ENCODE peak calls at places on chromosomes 7 and 10, in ten cellular contexts. One of them, this sample, is unnamed.

GRCh38 chr10:14438057-14438456 is 107.3 kb upstream of the FRMD4A start:
- DNase-seq in nephron progenitor cell: no peak
- DNase-seq in mucosa of descending colon: no peak
- DNase-seq in neural crest cell: no peak
- DNase-seq in activated CD8-positive, alpha-beta memory T cell treated with anti-CD3 and anti-CD28 coated beads for 48 hours: no peak
- DNase-seq in stimulated activated CD4-positive, alpha-beta T cell treated with anti-CD3 and anti-CD28 coated beads, Interleukin-4, amount 100 ng/mL, for 24 hours: no peak
- DNase-seq in iPS-NIHi11: no peak
- DNase-seq in GM12891: no peak
- DNase-seq in T-helper 1 cell: no peak
- DNase-seq in Right ventricle myocardium superior: no peak
- DNase-seq in this sample: no peak

GRCh38 chr10:82251222-82251977 is 376.4 kb downstream of the NRG3 start:
- DNase-seq in mucosa of descending colon: no peak
- DNase-seq in stimulated activated CD4-positive, alpha-beta T cell treated with anti-CD3 and anti-CD28 coated beads, Interleukin-4, amount 100 ng/mL, for 24 hours: no peak
- DNase-seq in T-helper 1 cell: no peak
- DNase-seq in nephron progenitor cell: no peak
- DNase-seq in neural crest cell: no peak
- DNase-seq in Right ventricle myocardium superior: no peak
- DNase-seq in iPS-NIHi11: peak
- DNase-seq in activated CD8-positive, alpha-beta memory T cell treated with anti-CD3 and anti-CD28 coated beads for 48 hours: no peak
- DNase-seq in GM12891: no peak
- DNase-seq in this sample: no peak

GRCh38 chr7:105711726-105712402 is 130.6 kb upstream of the EFCAB10 start:
- DNase-seq in GM12891: no peak
- DNase-seq in Right ventricle myocardium superior: no peak
- DNase-seq in nephron progenitor cell: no peak
- DNase-seq in neural crest cell: no peak
- DNase-seq in mucosa of descending colon: no peak
- DNase-seq in T-helper 1 cell: no peak
- DNase-seq in activated CD8-positive, alpha-beta memory T cell treated with anti-CD3 and anti-CD28 coated beads for 48 hours: no peak
- DNase-seq in stimulated activated CD4-positive, alpha-beta T cell treated with anti-CD3 and anti-CD28 coated beads, Interleukin-4, amount 100 ng/mL, for 24 hours: no peak
- DNase-seq in iPS-NIHi11: no peak
- DNase-seq in this sample: no peak

GRCh38 chr10:42933454-42934340 is 143.2 kb upstream of the RET start:
- DNase-seq in stimulated activated CD4-positive, alpha-beta T cell treated with anti-CD3 and anti-CD28 coated beads, Interleukin-4, amount 100 ng/mL, for 24 hours: no peak
- DNase-seq in mucosa of descending colon: peak
- DNase-seq in GM12891: no peak
- DNase-seq in nephron progenitor cell: peak
- DNase-seq in neural crest cell: no peak
- DNase-seq in Right ventricle myocardium superior: no peak
- DNase-seq in T-helper 1 cell: peak
- DNase-seq in activated CD8-positive, alpha-beta memory T cell treated with anti-CD3 and anti-CD28 coated beads for 48 hours: no peak
- DNase-seq in iPS-NIHi11: peak
- DNase-seq in this sample: peak

GRCh38 chr10:66941491-66941890 is 15.7 kb downstream of the LRRTM3 start:
- DNase-seq in nephron progenitor cell: no peak
- DNase-seq in T-helper 1 cell: no peak
- DNase-seq in Right ventricle myocardium superior: no peak
- DNase-seq in activated CD8-positive, alpha-beta memory T cell treated with anti-CD3 and anti-CD28 coated beads for 48 hours: no peak
- DNase-seq in mucosa of descending colon: no peak
- DNase-seq in stimulated activated CD4-positive, alpha-beta T cell treated with anti-CD3 and anti-CD28 coated beads, Interleukin-4, amount 100 ng/mL, for 24 hours: no peak
- DNase-seq in iPS-NIHi11: no peak
- DNase-seq in neural crest cell: no peak
- DNase-seq in GM12891: no peak
- DNase-seq in this sample: no peak

GRCh38 chr7:54796150-54796549 is 37.1 kb upstream of the SEC61G start:
- DNase-seq in stimulated activated CD4-positive, alpha-beta T cell treated with anti-CD3 and anti-CD28 coated beads, Interleukin-4, amount 100 ng/mL, for 24 hours: no peak
- DNase-seq in Right ventricle myocardium superior: no peak
- DNase-seq in neural crest cell: no peak
- DNase-seq in T-helper 1 cell: no peak
- DNase-seq in nephron progenitor cell: no peak
- DNase-seq in activated CD8-positive, alpha-beta memory T cell treated with anti-CD3 and anti-CD28 coated beads for 48 hours: no peak
- DNase-seq in mucosa of descending colon: no peak
- DNase-seq in GM12891: no peak
- DNase-seq in iPS-NIHi11: no peak
- DNase-seq in this sample: no peak

GRCh38 chr7:103685646-103686418 is 239.8 kb upstream of the SLC26A5 start:
- DNase-seq in Right ventricle myocardium superior: no peak
- DNase-seq in nephron progenitor cell: no peak
- DNase-seq in neural crest cell: no peak
- DNase-seq in stimulated activated CD4-positive, alpha-beta T cell treated with anti-CD3 and anti-CD28 coated beads, Interleukin-4, amount 100 ng/mL, for 24 hours: no peak
- DNase-seq in T-helper 1 cell: no peak
- DNase-seq in GM12891: no peak
- DNase-seq in mucosa of descending colon: no peak
- DNase-seq in activated CD8-positive, alpha-beta memory T cell treated with anti-CD3 and anti-CD28 coated beads for 48 hours: no peak
- DNase-seq in iPS-NIHi11: no peak
- DNase-seq in this sample: no peak

GRCh38 chr10:35056686-35057085 is 33.5 kb downstream of the CUL2 start:
- DNase-seq in GM12891: no peak
- DNase-seq in iPS-NIHi11: no peak
- DNase-seq in Right ventricle myocardium superior: no peak
- DNase-seq in mucosa of descending colon: no peak
- DNase-seq in activated CD8-positive, alpha-beta memory T cell treated with anti-CD3 and anti-CD28 coated beads for 48 hours: no peak
- DNase-seq in T-helper 1 cell: no peak
- DNase-seq in stimulated activated CD4-positive, alpha-beta T cell treated with anti-CD3 and anti-CD28 coated beads, Interleukin-4, amount 100 ng/mL, for 24 hours: no peak
- DNase-seq in nephron progenitor cell: no peak
- DNase-seq in neural crest cell: no peak
- DNase-seq in this sample: no peak

GRCh38 chr7:31890198-31890597 is 180.0 kb downstream of the PDE1C start:
- DNase-seq in nephron progenitor cell: no peak
- DNase-seq in iPS-NIHi11: no peak
- DNase-seq in mucosa of descending colon: peak
- DNase-seq in activated CD8-positive, alpha-beta memory T cell treated with anti-CD3 and anti-CD28 coated beads for 48 hours: no peak
- DNase-seq in stimulated activated CD4-positive, alpha-beta T cell treated with anti-CD3 and anti-CD28 coated beads, Interleukin-4, amount 100 ng/mL, for 24 hours: no peak
- DNase-seq in GM12891: no peak
- DNase-seq in T-helper 1 cell: no peak
- DNase-seq in neural crest cell: no peak
- DNase-seq in Right ventricle myocardium superior: no peak
- DNase-seq in this sample: peak

This sample was measured in sigmoid colon.